ENCODE peak calls at places on chromosomes 2 and 18, in six cellular contexts. P is IMR-90, R is K562, O is HepG2, U is GM12878, C is H1. W is an unnamed sample.

GRCh38 chr18:8548186-8548585 is 61.1 kb upstream of the RAB12 start:
- DNase-seq in P (peak), R (no peak), O (no peak), U (no peak), C (no peak), W (no peak)

GRCh38 chr18:78092901-78093300 is 843.3 kb downstream of the GALR1 start:
- DNase-seq in P (no peak), R (no peak), O (no peak), U (no peak), C (no peak), W (no peak)

GRCh38 chr2:204705243-204705971 is 160.1 kb downstream of the PARD3B start:
- DNase-seq in P (peak), R (no peak), O (no peak), U (no peak), C (no peak), W (no peak)

GRCh38 chr18:3604626-3605408 is 154.8 kb downstream of the TGIF1 start:
- DNase-seq in P (peak), R (peak), O (peak), U (peak), C (no peak), W (no peak)

GRCh38 chr18:10230072-10230471 is 224.4 kb upstream of the APCDD1 start:
- DNase-seq in P (peak), R (peak), O (peak), U (no peak), C (peak), W (peak)

GRCh38 chr2:104412384-104412783 is 441.5 kb upstream of the POU3F3 start:
- DNase-seq in P (no peak), R (peak), O (peak), U (no peak), C (no peak), W (peak)

GRCh38 chr2:86037795-86038192 is 67.9 kb downstream of the POLR1A start:
- DNase-seq in P (no peak), R (no peak), O (no peak), U (no peak), C (no peak), W (no peak)

GRCh38 chr2:157940024-157940423 is 63.9 kb upstream of the ACVR1 start:
- DNase-seq in P (no peak), R (no peak), O (no peak), U (no peak), C (no peak), W (no peak)

GRCh38 chr2:241862093-241862492 is 3.4 kb upstream of the PDCD1 start:
- DNase-seq in P (no peak), R (peak), O (no peak), U (no peak), C (no peak), W (no peak)

GRCh38 chr2:77629529-77629928 is 107.4 kb upstream of the LRRTM4 start:
- DNase-seq in P (no peak), R (no peak), O (peak), U (no peak), C (no peak), W (no peak)

GRCh38 chr2:148533685-148534084 is 110.9 kb upstream of the EPC2 start:
- DNase-seq in P (no peak), R (no peak), O (no peak), U (no peak), C (no peak), W (no peak)

GRCh38 chr2:18611604-18612003 is 22.2 kb upstream of the NT5C1B start:
- DNase-seq in P (no peak), R (no peak), O (no peak), U (no peak), C (no peak), W (no peak)

GRCh38 chr2:202109737-202110184 is 36.7 kb downstream of the KIAA2012 start:
- DNase-seq in P (peak), R (no peak), O (no peak), U (no peak), C (peak), W (no peak)

GRCh38 chr2:236718207-236718992 is 148.8 kb downstream of the ACKR3 start:
- DNase-seq in P (peak), R (no peak), O (no peak), U (no peak), C (no peak), W (no peak)

GRCh38 chr2:224309216-224309615 is 92.7 kb downstream of the FAM124B start:
- DNase-seq in P (no peak), R (no peak), O (no peak), U (no peak), C (no peak), W (no peak)

GRCh38 chr2:144694456-144694855 is 174.5 kb upstream of the ZEB2 start:
- DNase-seq in P (no peak), R (no peak), O (no peak), U (no peak), C (no peak), W (no peak)

GRCh38 chr2:38750011-38750792 is 959 bp downstream of the SRSF7 start:
- DNase-seq in P (peak), R (peak), O (no peak), U (no peak), C (no peak), W (no peak)

GRCh38 chr2:128727914-128728313 is 409.2 kb upstream of the HS6ST1 start:
- DNase-seq in P (peak), R (no peak), O (no peak), U (no peak), C (no peak), W (no peak)

GRCh38 chr2:159982842-159983785 is 79.3 kb downstream of the PLA2R1 start:
- DNase-seq in P (peak), R (no peak), O (no peak), U (no peak), C (no peak), W (no peak)

DNA sequence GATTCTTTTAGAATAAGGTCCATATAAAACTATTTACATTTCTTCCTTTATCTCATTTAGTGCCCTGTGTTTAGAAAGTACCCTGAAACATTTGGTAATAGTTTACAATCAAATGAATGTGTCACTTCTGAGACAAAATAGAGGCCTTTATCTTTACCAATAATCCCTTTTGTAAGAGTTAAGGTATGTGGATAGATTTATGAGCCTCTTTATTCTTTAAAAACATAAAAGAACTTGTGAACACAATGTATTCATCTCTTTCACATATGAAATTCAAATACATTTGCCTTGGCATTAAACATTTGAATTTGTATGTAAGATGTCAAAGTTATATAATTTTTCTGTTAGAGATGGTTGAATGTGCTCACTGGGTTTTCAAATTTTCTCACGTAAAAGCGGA is 180.5 kb upstream of the CWC22 start:
- DNase-seq in P (no peak), R (no peak), O (no peak), U (no peak), C (no peak), W (no peak)
- TF ChIP-seq POLR2A in P (no peak), R (no peak), O (no peak), U (no peak), C (no peak), W (no peak)

GRCh38 chr2:151030663-151031230 is 230.9 kb downstream of the RBM43 start:
- DNase-seq in P (no peak), R (no peak), O (no peak), U (no peak), C (no peak), W (no peak)
- TF ChIP-seq CTCF in P (no peak), R (peak), O (peak), U (no peak), C (peak), W (peak)

GRCh38 chr2:66576381-66577330 is 141.7 kb downstream of the MEIS1 start:
- DNase-seq in P (peak), R (no peak), O (peak), U (no peak), C (no peak), W (peak)
- TF ChIP-seq USF2 in P (no peak), R (no peak), O (no peak), U (no peak), C (no peak), W (no peak)

GRCh38 chr18:13176847-13177246 is 41.7 kb upstream of the LDLRAD4 start:
- DNase-seq in P (no peak), R (no peak), O (no peak), U (no peak), C (no peak), W (no peak)
- TF ChIP-seq POLR2A in P (no peak), R (no peak), O (no peak), U (no peak), C (no peak), W (no peak)

GRCh38 chr18:34002130-34002529 is 222.6 kb downstream of the NOL4 start:
- DNase-seq in P (no peak), R (no peak), O (no peak), U (no peak), C (no peak), W (no peak)
- TF ChIP-seq CTCF in P (no peak), R (no peak), O (no peak), U (no peak), C (no peak), W (no peak)

DNA sequence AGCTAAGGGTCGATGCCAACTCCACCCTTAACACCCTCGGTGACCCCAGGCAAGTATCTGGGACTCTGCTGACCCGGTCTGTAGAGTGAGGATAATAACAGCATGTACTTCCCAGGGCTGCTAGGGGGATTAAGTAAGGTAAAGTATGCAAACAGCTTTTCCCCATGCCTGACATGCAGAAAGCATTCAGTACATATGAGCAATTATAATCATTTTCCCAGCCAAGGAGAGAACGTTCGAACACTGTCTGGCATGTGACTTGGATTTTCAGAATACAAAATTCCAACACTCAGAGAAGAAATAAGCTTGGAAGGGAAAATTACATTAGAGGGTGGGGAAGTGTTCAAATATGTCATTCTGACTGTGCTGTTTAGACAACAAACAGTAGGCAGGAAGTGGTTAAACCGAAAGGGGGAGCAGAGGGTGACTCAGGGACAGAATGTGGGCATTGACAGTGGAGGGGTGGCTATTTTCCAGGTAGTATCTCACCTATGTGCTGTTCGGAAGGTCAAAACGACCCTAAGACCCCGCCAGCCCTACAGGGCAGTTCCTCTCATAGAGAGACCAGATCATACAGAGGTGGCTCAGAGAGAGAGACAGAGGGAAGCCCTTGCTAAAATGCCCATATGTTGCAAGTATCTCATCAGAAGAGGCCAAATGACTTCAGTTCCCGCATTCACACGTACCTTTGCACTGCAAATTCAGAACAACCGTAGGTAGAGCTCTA is 14.9 kb downstream of the ASPRV1 start:
- DNase-seq in P (peak), R (no peak), O (peak), U (peak), C (no peak), W (peak)
- TF ChIP-seq USF2 in P (no peak), R (no peak), O (no peak), U (no peak), C (no peak), W (no peak)

DNA sequence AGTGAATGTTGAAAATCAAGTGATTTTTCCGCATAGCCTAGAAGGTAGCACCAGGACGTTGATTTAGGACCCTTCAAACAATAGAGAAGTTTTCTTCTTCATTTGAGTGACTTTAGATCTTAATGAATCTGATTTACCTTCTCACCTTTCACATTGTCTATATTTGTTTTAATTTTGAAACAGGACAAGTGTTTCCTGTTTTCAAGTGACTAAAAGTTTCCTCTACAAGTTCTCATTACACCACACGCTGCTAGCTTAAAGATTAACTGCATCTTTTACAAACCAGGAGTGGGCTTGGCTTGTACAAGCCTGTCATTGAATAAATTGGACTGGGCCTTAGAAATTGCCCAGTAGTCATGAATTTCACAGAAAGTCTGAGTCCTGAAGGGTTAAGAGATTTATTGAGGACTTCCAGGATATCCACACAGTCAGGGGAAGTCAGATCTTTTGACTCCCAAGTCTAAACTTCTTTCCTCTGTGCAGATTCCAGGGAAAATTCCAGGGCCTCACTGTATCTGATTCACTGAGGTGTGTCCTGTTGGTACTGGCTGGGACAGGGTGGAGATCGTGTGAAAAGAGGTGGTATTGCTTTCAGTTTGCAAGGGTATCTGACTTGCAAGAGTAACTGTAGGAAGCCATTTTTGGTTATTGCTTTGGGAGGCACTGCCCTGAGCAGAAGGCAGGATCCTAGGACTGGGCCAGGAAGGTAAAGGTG is 3.4 kb downstream of the SGPP2 start:
- DNase-seq in P (no peak), R (no peak), O (no peak), U (no peak), C (no peak), W (no peak)
- TF ChIP-seq POLR2A in P (no peak), R (no peak), O (no peak), U (no peak), C (no peak), W (no peak)

GRCh38 chr2:76050196-76050595 is 339.5 kb upstream of the GCFC2 start:
- DNase-seq in P (no peak), R (no peak), O (peak), U (no peak), C (peak), W (no peak)
- TF ChIP-seq CTCF in P (no peak), R (no peak), O (peak), U (no peak), C (peak), W (no peak)

GRCh38 chr2:25375989-25376545 is 34.3 kb upstream of the DNMT3A start:
- DNase-seq in P (no peak), R (no peak), O (no peak), U (no peak), C (no peak), W (no peak)
- TF ChIP-seq USF2 in P (no peak), R (no peak), O (no peak), U (no peak), C (no peak), W (no peak)